ENCODE peak calls at places on chromosomes 2 and 18, in six cellular contexts. E is left lung, V is AG04450, G is fibroblast of lung, T is cardiac muscle cell, I is astrocyte. J is an unnamed sample.

GRCh38 chr2:170455617-170456426 is 259.3 kb upstream of the SP5 start:
- DNase-seq in E (no peak), V (no peak), G (peak; percentile 22), T (no peak), I (no peak), J (no peak)

GRCh38 chr2:221553333-221553732 is 18.8 kb downstream of the EPHA4 start:
- DNase-seq in E (no peak), V (no peak), G (no peak), T (no peak), I (no peak), J (no peak)

GRCh38 chr2:11022874-11023273 is 111.1 kb downstream of the KCNF1 start:
- DNase-seq in E (no peak), V (no peak), G (no peak), T (no peak), I (no peak), J (no peak)

GRCh38 chr2:33314541-33314940 is 161.9 kb upstream of the RASGRP3 start:
- DNase-seq in E (no peak), V (no peak), G (no peak), T (no peak), I (no peak), J (no peak)

GRCh38 chr2:11784747-11785610 is 38.5 kb downstream of the LPIN1 start:
- DNase-seq in E (no peak), V (no peak), G (peak; percentile 43), T (peak; percentile 54), I (peak; percentile 46), J (peak; percentile 48)

GRCh38 chr2:227363756-227364155 is 15.3 kb downstream of the TM4SF20 start:
- DNase-seq in E (no peak), V (no peak), G (no peak), T (no peak), I (no peak), J (no peak)

GRCh38 chr2:112343827-112344585 is 68.6 kb downstream of the ZC3H6 start:
- DNase-seq in E (no peak), V (no peak), G (no peak), T (peak; percentile 8), I (no peak), J (no peak)

GRCh38 chr2:20621366-20622295 is 29.3 kb downstream of the HS1BP3 start:
- DNase-seq in E (peak; percentile 16), V (no peak), G (no peak), T (no peak), I (no peak), J (no peak)

GRCh38 chr2:166249318-166249717 is 121.5 kb upstream of the SCN1A start:
- DNase-seq in E (no peak), V (no peak), G (no peak), T (no peak), I (no peak), J (no peak)

GRCh38 chr2:159196393-159196925 is 90.0 kb downstream of the WDSUB1 start:
- DNase-seq in E (no peak), V (no peak), G (no peak), T (no peak), I (no peak), J (no peak)

GRCh38 chr2:159199236-159199635 is 87.3 kb downstream of the WDSUB1 start:
- DNase-seq in E (no peak), V (no peak), G (no peak), T (no peak), I (no peak), J (no peak)

GRCh38 chr2:159195719-159196118 is 90.8 kb downstream of the WDSUB1 start:
- DNase-seq in E (no peak), V (no peak), G (no peak), T (no peak), I (no peak), J (no peak)

GRCh38 chr2:159192519-159192918 is 94.0 kb downstream of the WDSUB1 start:
- DNase-seq in E (no peak), V (no peak), G (no peak), T (no peak), I (no peak), J (no peak)

DNA sequence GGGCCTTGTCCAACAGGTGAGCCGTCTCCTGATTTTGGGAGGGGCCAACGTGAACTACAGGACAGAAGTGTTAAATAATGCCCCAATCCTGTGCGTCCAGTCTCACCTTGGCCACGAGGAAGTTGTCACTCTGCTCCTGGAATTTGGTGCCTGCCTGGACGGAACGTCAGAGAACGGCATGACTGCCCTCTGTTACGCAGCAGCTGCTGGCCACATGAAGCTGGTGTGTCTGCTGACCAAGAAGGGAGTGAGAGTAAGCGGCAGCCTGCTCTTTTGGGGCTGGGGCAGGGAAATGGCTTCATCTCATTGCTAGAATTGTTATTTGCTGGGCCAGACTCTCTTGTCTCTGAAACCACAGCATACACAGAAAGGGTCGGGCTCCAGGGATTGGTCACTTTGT is 92.3 kb downstream of the WDSUB1 start:
- DNase-seq in E (no peak), V (no peak), G (no peak), T (no peak), I (no peak), J (no peak)
- H3K27ac ChIP-seq in E (no peak overlapping the region), V (no peak overlapping the region), G (no peak overlapping the region), T (no peak overlapping the region), I (no peak overlapping the region), J (no peak overlapping the region)

GRCh38 chr2:6111676-6112294 is 419.6 kb downstream of the SOX11 start:
- DNase-seq in E (no peak), V (no peak), G (no peak), T (no peak), I (no peak), J (no peak)

GRCh38 chr2:6109801-6110200 is 417.6 kb downstream of the SOX11 start:
- DNase-seq in E (no peak), V (no peak), G (no peak), T (no peak), I (no peak), J (no peak)

GRCh38 chr2:6113796-6114195 is 421.6 kb downstream of the SOX11 start:
- DNase-seq in E (no peak), V (no peak), G (no peak), T (no peak), I (no peak), J (no peak)
- TF ChIP-seq CTCF in E (no peak), V (no peak), G (no peak), T (no peak), I (no peak), J (no peak)

GRCh38 chr2:38700113-38700780 is 34.3 kb downstream of the GALM start:
- DNase-seq in E (no peak), V (no peak), G (no peak), T (no peak), I (no peak), J (no peak)
- H3K4me3 ChIP-seq in E (no peak overlapping the region), V (no peak overlapping the region), G (no peak overlapping the region), T (no peak overlapping the region), I (no peak overlapping the region), J (no peak overlapping the region)

GRCh38 chr18:3902676-3903075 is 452.7 kb downstream of the TGIF1 start:
- DNase-seq in E (no peak), V (no peak), G (no peak), T (no peak), I (peak; percentile 3), J (no peak)

GRCh38 chr18:3901042-3901441 is 451.1 kb downstream of the TGIF1 start:
- DNase-seq in E (no peak), V (no peak), G (no peak), T (no peak), I (no peak), J (no peak)

GRCh38 chr18:3906072-3906471 is 456.1 kb downstream of the TGIF1 start:
- DNase-seq in E (no peak), V (no peak), G (no peak), T (no peak), I (peak; percentile 18), J (no peak)

GRCh38 chr18:3901811-3902210 is 451.8 kb downstream of the TGIF1 start:
- DNase-seq in E (no peak), V (no peak), G (no peak), T (no peak), I (no peak), J (no peak)

GRCh38 chr18:3903341-3903740 is 453.4 kb downstream of the TGIF1 start:
- DNase-seq in E (no peak), V (peak; percentile 79), G (peak; percentile 89), T (peak; percentile 47), I (peak; percentile 95), J (no peak)
- H3K27ac ChIP-seq in E (no peak overlapping the region), V (no peak overlapping the region), G (peak overlapping the region; percentile 33), T (no peak overlapping the region), I (peak overlapping the region; percentile 87), J (no peak overlapping the region)

GRCh38 chr2:237312021-237312755 is 101.8 kb downstream of the COL6A3 start:
- DNase-seq in E (no peak), V (no peak), G (no peak), T (no peak), I (peak; percentile 74), J (no peak)
- TF ChIP-seq CTCF in E (no peak), V (no peak), G (no peak), T (no peak), I (no peak), J (no peak)

DNA sequence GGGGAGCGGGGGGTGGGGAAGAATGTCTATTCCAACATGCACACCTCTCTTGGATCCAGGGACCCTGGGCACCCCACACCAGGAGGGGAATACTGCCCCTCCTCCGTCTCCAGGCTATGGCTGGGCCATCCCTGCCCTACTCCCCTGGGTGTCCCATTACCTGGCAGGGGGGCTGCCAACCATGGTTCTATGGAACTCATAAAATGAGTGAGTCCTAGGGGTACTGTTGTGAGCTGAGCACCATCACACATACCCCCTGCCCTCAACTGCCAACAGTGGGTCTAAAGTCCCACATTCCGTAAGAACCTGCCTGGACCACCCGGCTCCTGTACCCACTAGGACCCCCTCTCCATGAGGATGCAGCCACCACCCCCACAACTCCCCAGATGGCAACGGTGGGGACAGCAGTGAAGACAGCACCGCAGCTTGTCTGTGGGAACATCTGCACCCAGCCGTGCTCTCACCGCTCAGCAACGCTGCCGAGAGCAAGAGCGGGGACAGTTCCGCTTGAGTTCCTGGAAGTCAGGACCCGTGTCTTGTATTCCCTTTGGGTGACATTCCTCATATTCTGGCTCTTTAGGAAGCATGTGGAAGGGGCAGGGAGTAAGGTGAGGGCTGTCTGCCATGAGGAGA is 41.5 kb downstream of the BIN1 start:
- DNase-seq in E (no peak), V (no peak), G (no peak), T (no peak), I (no peak), J (no peak)
- H3K4me3 ChIP-seq in E (no peak overlapping the region), V (no peak overlapping the region), G (no peak overlapping the region), T (no peak overlapping the region), I (no peak overlapping the region), J (no peak overlapping the region)

DNA sequence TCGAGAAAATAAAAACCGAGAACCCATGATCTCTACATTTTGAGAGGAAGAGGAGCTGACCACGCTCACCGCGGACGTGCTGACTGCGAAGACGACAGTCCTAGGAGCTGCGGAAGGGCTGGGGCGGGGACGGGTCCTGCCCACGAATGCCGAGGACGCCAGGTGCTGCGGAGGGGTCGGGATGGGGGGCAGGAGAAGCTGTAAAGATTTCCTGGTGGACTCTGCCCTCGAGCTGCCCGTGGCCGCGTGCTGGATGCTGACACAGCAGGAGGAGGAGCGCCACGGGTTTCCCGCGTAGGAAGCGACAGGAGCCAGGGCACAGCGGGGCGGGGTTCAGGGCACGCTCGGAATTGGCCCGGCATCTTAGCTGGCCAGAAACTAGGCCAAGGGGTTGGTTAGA is 22.2 kb downstream of the ZSCAN30 start:
- DNase-seq in E (no peak), V (no peak), G (no peak), T (no peak), I (no peak), J (peak; percentile 18)
- H3K27ac ChIP-seq in E (peak overlapping the region; percentile 80), V (no peak overlapping the region), G (no peak overlapping the region), T (no peak overlapping the region), I (no peak overlapping the region), J (peak overlapping the region; percentile 37)